ENCODE peak calls at places on chromosome 14, in eight cellular contexts. A is activated T-helper 1 cell treated with Interleukin-2 at 50 U/mL for 16 hours; T is central memory CD4-positive, alpha-beta T cell; G is stimulated activated CD4-positive, alpha-beta T cell treated with anti-CD3 and anti-CD28 coated beads, Interleukin-12 subunit alpha, Interleukin-12 subunit beta, amount 100 ng/mL, for 4 hours; M is stomach; L is fibroblast of lung; I is effector CD4-positive, alpha-beta T cell; O is IMR-90. X is an unnamed sample.

GRCh38 chr14:23436327-23437141 is 1.1 kb upstream of the MYH7 start:
- DNase-seq in A (no peak), T (no peak), G (no peak), M (no peak), L (no peak), I (no peak), O (no peak), X (no peak)

GRCh38 chr14:52025310-52025709 is 36.0 kb downstream of the RTRAF start:
- DNase-seq in A (no peak), T (no peak), G (no peak), M (no peak), L (peak), I (no peak), O (peak), X (no peak)

GRCh38 chr14:96177766-96178377 is 26.8 kb upstream of the BDKRB2 start:
- DNase-seq in A (no peak), T (no peak), G (peak), M (no peak), L (no peak), I (no peak), O (no peak), X (no peak)

GRCh38 chr14:104297313-104297704 is 158.9 kb downstream of the KIF26A start:
- DNase-seq in A (no peak), T (no peak), G (no peak), M (no peak), L (no peak), I (no peak), O (no peak), X (no peak)

GRCh38 chr14:69921052-69921451 is 41.8 kb downstream of the SMOC1 start:
- DNase-seq in A (no peak), T (no peak), G (no peak), M (no peak), L (peak), I (no peak), O (peak), X (no peak)

GRCh38 chr14:99077076-99077843 is 194.7 kb downstream of the BCL11B start:
- DNase-seq in A (no peak), T (no peak), G (no peak), M (no peak), L (peak), I (no peak), O (no peak), X (no peak)

GRCh38 chr14:53494587-53494986 is 341.5 kb upstream of the DDHD1 start:
- DNase-seq in A (no peak), T (no peak), G (no peak), M (no peak), L (no peak), I (no peak), O (no peak), X (no peak)

GRCh38 chr14:50599700-50600444 is 39.9 kb downstream of the ATL1 start:
- DNase-seq in A (no peak), T (no peak), G (no peak), M (no peak), L (peak), I (no peak), O (peak), X (no peak)

GRCh38 chr14:34488528-34488927 is 26.5 kb upstream of the SPTSSA start:
- DNase-seq in A (no peak), T (no peak), G (no peak), M (peak), L (no peak), I (no peak), O (no peak), X (no peak)

GRCh38 chr14:99579077-99579836 is 24.8 kb downstream of the CCDC85C start:
- DNase-seq in A (no peak), T (no peak), G (no peak), M (peak), L (no peak), I (no peak), O (no peak), X (no peak)